ENCODE peak calls at places on chromosomes 12 and 14, in ten cellular contexts. I, H, M, Z, E, U, X, T, V and Q are unnamed samples.

GRCh38 chr12:91326043-91327027 is 143.7 kb upstream of the DCN start:
- DNase-seq in X (peak; percentile 74), T (peak; percentile 51), H (no peak), E (peak; percentile 12), I (peak; percentile 52), Z (peak; percentile 75), U (no peak), V (peak; percentile 32), M (peak; percentile 90), Q (peak; percentile 10)

GRCh38 chr14:76109087-76109880 is 42.4 kb upstream of the GPATCH2L start:
- DNase-seq in T (no peak), M (peak; percentile 40), V (no peak), H (no peak), E (no peak), Z (no peak), X (no peak), U (no peak), I (peak; percentile 72), Q (no peak)

GRCh38 chr12:6430990-6431353 is 13.8 kb upstream of the CD27 start:
- DNase-seq in M (no peak), H (no peak), I (peak; percentile 72), U (no peak), V (no peak), E (no peak), X (no peak), Z (peak; percentile 29), T (no peak), Q (no peak)

GRCh38 chr12:12684375-12685106 is 11.4 kb downstream of the GPR19 start:
- DNase-seq in E (no peak), H (no peak), V (peak; percentile 87), U (no peak), T (no peak), M (peak; percentile 58), X (peak; percentile 37), Z (peak; percentile 53), I (peak; percentile 60), Q (peak; percentile 71)

GRCh38 chr12:131363841-131364425 is 347.0 kb upstream of the SFSWAP start:
- DNase-seq in Z (no peak), H (no peak), X (no peak), E (no peak), I (no peak), V (no peak), T (no peak), U (no peak), M (no peak), Q (no peak)

GRCh38 chr12:57485695-57486094 is 2.2 kb upstream of the MARS1 start:
- DNase-seq in I (no peak), X (no peak), T (no peak), Z (no peak), H (no peak), M (no peak), V (no peak), U (no peak), E (no peak), Q (no peak)

GRCh38 chr12:27946396-27946795 is 26.1 kb downstream of the PTHLH start:
- DNase-seq in Z (no peak), V (no peak), X (no peak), E (no peak), T (no peak), I (peak; percentile 18), M (peak; percentile 26), H (no peak), U (no peak), Q (no peak)

GRCh38 chr14:93023039-93023438 is 92.7 kb downstream of the ITPK1 start:
- DNase-seq in X (peak; percentile 36), U (no peak), I (no peak), H (no peak), M (no peak), Z (no peak), E (no peak), V (no peak), T (no peak), Q (no peak)

GRCh38 chr12:112261559-112261958 is 120.7 kb downstream of the HECTD4 start:
- DNase-seq in M (no peak), E (no peak), U (no peak), I (no peak), H (no peak), V (no peak), X (no peak), Z (no peak), T (no peak), Q (no peak)

GRCh38 chr12:105033851-105034250 is 47.7 kb downstream of the NOPCHAP1 start:
- DNase-seq in M (no peak), Z (no peak), E (no peak), V (no peak), H (no peak), T (no peak), X (no peak), I (no peak), U (no peak), Q (no peak)

GRCh38 chr12:93908846-93909592 is 231.8 kb downstream of the CRADD start:
- DNase-seq in T (no peak), Z (no peak), X (peak; percentile 16), V (no peak), I (peak; percentile 79), M (peak; percentile 89), H (no peak), E (no peak), U (peak; percentile 25), Q (no peak)

GRCh38 chr12:23536293-23536692 is 413.2 kb downstream of the SOX5 start:
- DNase-seq in M (no peak), E (no peak), X (no peak), H (no peak), U (no peak), Z (no peak), V (no peak), T (no peak), I (no peak), Q (no peak)

GRCh38 chr12:82682326-82682725 is 4.4 kb upstream of the TMTC2 start:
- DNase-seq in M (no peak), E (no peak), V (no peak), H (no peak), X (no peak), I (peak; percentile 9), Z (no peak), T (no peak), U (no peak), Q (no peak)

GRCh38 chr12:54697836-54698235 is 49.7 kb upstream of the DCD start:
- DNase-seq in I (no peak), T (no peak), Z (no peak), U (no peak), X (no peak), M (no peak), E (no peak), H (no peak), V (no peak), Q (no peak)

GRCh38 chr12:19220861-19221466 is 91.4 kb downstream of the PLEKHA5 start:
- DNase-seq in M (peak; percentile 97), Z (peak; percentile 89), H (peak; percentile 52), U (peak; percentile 85), V (no peak), E (no peak), X (peak; percentile 45), T (no peak), I (peak; percentile 87), Q (no peak)

GRCh38 chr14:100588671-100589070 is 1.5 kb upstream of the BEGAIN start:
- DNase-seq in Z (no peak), E (no peak), U (no peak), H (no peak), T (no peak), M (no peak), X (no peak), I (no peak), V (no peak), Q (no peak)

GRCh38 chr14:65565948-65566347 is 153.4 kb downstream of the FUT8 start:
- DNase-seq in T (no peak), Z (no peak), U (no peak), H (no peak), E (no peak), X (no peak), I (peak; percentile 14), M (peak; percentile 72), V (no peak), Q (no peak)